ENCODE peak calls at places on chromosomes 12 and 14, in nine cellular contexts. C is NCI-H2081; E is HEK293T; G is MM.1S; X is epithelial cell of esophagus; S is EL; H is AG04450; I is CD8-positive, alpha-beta memory T cell; Y is GM13976. Z is an unnamed sample.

GRCh38 chr14:76203086-76204001 is 51.6 kb downstream of the GPATCH2L start:
- DNase-seq in G (no peak), S (peak), C (no peak), I (no peak), X (peak), E (no peak), H (peak), Y (peak), Z (no peak)

GRCh38 chr14:78143489-78144145 is 26.6 kb upstream of the NRXN3 start:
- DNase-seq in S (peak), E (no peak), I (no peak), H (no peak), C (no peak), G (no peak), Y (no peak), X (peak), Z (no peak)

GRCh38 chr12:62522984-62523383 is 56.4 kb downstream of the MON2 start:
- DNase-seq in X (peak), H (no peak), S (peak), C (no peak), G (no peak), E (no peak), Y (peak), I (no peak), Z (no peak)

GRCh38 chr12:1977109-1977508 is 27.1 kb downstream of the DCP1B start:
- DNase-seq in G (no peak), Y (no peak), X (no peak), E (no peak), I (no peak), H (no peak), C (no peak), S (no peak), Z (no peak)

GRCh38 chr14:105253329-105253682 is 5.0 kb downstream of the BTBD6 start:
- DNase-seq in E (no peak), X (no peak), I (no peak), H (no peak), G (no peak), S (no peak), Y (no peak), C (no peak), Z (no peak)

GRCh38 chr12:13375583-13376413 is 179.3 kb downstream of the EMP1 start:
- DNase-seq in H (no peak), S (no peak), C (no peak), Y (no peak), X (no peak), G (no peak), E (no peak), I (no peak), Z (no peak)

GRCh38 chr14:92970233-92970625 is 47.3 kb downstream of the CHGA start:
- DNase-seq in E (no peak), C (no peak), Y (no peak), S (no peak), H (no peak), X (no peak), G (no peak), I (no peak), Z (no peak)

GRCh38 chr14:69535230-69535848 is 39.3 kb downstream of the CCDC177 start:
- DNase-seq in I (no peak), E (peak), H (peak), S (peak), G (no peak), X (peak), Y (no peak), C (peak), Z (no peak)

GRCh38 chr14:90534091-90534837 is 137.4 kb downstream of the CALM1 start:
- DNase-seq in H (no peak), C (no peak), X (no peak), G (no peak), S (peak), I (no peak), E (no peak), Y (no peak), Z (peak)

GRCh38 chr14:94680498-94681288 is 68.5 kb downstream of the SERPINA3 start:
- DNase-seq in G (no peak), I (no peak), H (no peak), Y (no peak), E (no peak), S (no peak), C (no peak), X (no peak), Z (no peak)

GRCh38 chr12:23938422-23938821 is 11.0 kb downstream of the SOX5 start:
- DNase-seq in G (no peak), C (no peak), S (no peak), Y (no peak), I (no peak), H (no peak), E (no peak), X (no peak), Z (no peak)

GRCh38 chr12:4809449-4810218 is 89.4 kb downstream of the GALNT8 start:
- DNase-seq in C (no peak), S (no peak), Y (peak), G (no peak), E (peak), H (no peak), I (no peak), X (no peak), Z (no peak)

GRCh38 chr14:68949236-68949965 is 29.7 kb downstream of the ACTN1 start:
- DNase-seq in X (peak), I (no peak), G (no peak), Y (no peak), C (no peak), H (no peak), S (no peak), E (no peak), Z (no peak)

GRCh38 chr12:95582230-95583058 is 31.2 kb upstream of the USP44 start:
- DNase-seq in G (no peak), H (no peak), C (peak), S (peak), X (peak), E (peak), Y (no peak), I (no peak), Z (no peak)

GRCh38 chr14:67837011-67837624 is 17.5 kb downstream of the RAD51B start:
- DNase-seq in S (peak), X (peak), H (peak), E (peak), Y (no peak), C (peak), I (peak), G (peak), Z (peak)

GRCh38 chr12:47033797-47034555 is 45.4 kb upstream of the PCED1B start:
- DNase-seq in G (no peak), I (no peak), X (peak), C (no peak), H (no peak), E (no peak), S (no peak), Y (no peak), Z (no peak)

GRCh38 chr12:113087193-113087592 is 30.7 kb downstream of the DTX1 start:
- DNase-seq in Y (no peak), C (no peak), S (no peak), G (no peak), H (no peak), X (no peak), E (no peak), I (no peak), Z (no peak)

GRCh38 chr12:105278043-105278697 is 42.2 kb upstream of the APPL2 start:
- DNase-seq in E (peak), C (no peak), G (no peak), H (no peak), S (peak), Y (no peak), I (no peak), X (no peak), Z (no peak)

GRCh38 chr12:121590476-121591143 is 9.8 kb upstream of the KDM2B start:
- DNase-seq in E (no peak), H (no peak), C (no peak), S (peak), I (peak), Y (peak), X (peak), G (peak), Z (no peak)

GRCh38 chr12:74541074-74541473 is 3.4 kb downstream of the ATXN7L3B start:
- DNase-seq in X (no peak), H (no peak), G (no peak), C (no peak), S (no peak), E (no peak), I (no peak), Y (no peak), Z (no peak)

GRCh38 chr12:131621701-131622421 is 89.0 kb upstream of the SFSWAP start:
- DNase-seq in E (no peak), C (no peak), I (no peak), H (no peak), X (peak), S (no peak), G (no peak), Y (no peak), Z (no peak)

GRCh38 chr12:96063046-96063445 is 27.7 kb upstream of the LTA4H start:
- DNase-seq in G (peak), X (peak), Y (no peak), I (peak), S (peak), H (no peak), E (no peak), C (peak), Z (no peak)

GRCh38 chr12:55060470-55060869 is 40.7 kb downstream of the NEUROD4 start:
- DNase-seq in I (no peak), X (peak), E (no peak), G (peak), C (no peak), S (peak), H (no peak), Y (peak), Z (no peak)

GRCh38 chr14:74400328-74400727 is 25.7 kb downstream of the SYNDIG1L start:
- DNase-seq in E (no peak), G (no peak), H (no peak), S (peak), I (no peak), C (no peak), Y (no peak), X (no peak), Z (no peak)

GRCh38 chr14:57918791-57919190 is 52.9 kb upstream of the SLC35F4 start:
- DNase-seq in S (no peak), C (no peak), E (no peak), H (no peak), Y (no peak), G (no peak), X (no peak), I (no peak), Z (no peak)

GRCh38 chr14:96754845-96755184 is 42.4 kb upstream of the VRK1 start:
- DNase-seq in X (no peak), I (no peak), E (no peak), C (peak), Y (no peak), G (no peak), H (no peak), S (no peak), Z (no peak)

GRCh38 chr12:70267550-70267949 is 24.3 kb downstream of the CNOT2 start:
- DNase-seq in G (no peak), H (peak), C (peak), I (no peak), Y (no peak), E (no peak), S (peak), X (peak), Z (no peak)

GRCh38 chr12:89655851-89656250 is 52.8 kb downstream of the ATP2B1 start:
- DNase-seq in Y (no peak), S (no peak), I (no peak), G (no peak), C (no peak), H (no peak), X (no peak), E (no peak), Z (no peak)

GRCh38 chr12:6084261-6084968 is 40.1 kb downstream of the VWF start:
- DNase-seq in H (no peak), Y (no peak), I (no peak), E (no peak), G (no peak), S (peak), C (no peak), X (peak), Z (no peak)

GRCh38 chr14:24272442-24272841 is 1.0 kb upstream of the RABGGTA start:
- DNase-seq in S (no peak), C (no peak), Y (no peak), E (no peak), G (no peak), X (no peak), H (no peak), I (no peak), Z (no peak)

GRCh38 chr12:80708535-80709328 is 1.3 kb downstream of the MYF6 start:
- DNase-seq in X (no peak), G (no peak), I (no peak), H (no peak), C (no peak), E (no peak), S (no peak), Y (no peak), Z (no peak)

GRCh38 chr12:128792881-128793280 is 30.9 kb downstream of the SLC15A4 start:
- DNase-seq in G (no peak), C (no peak), X (no peak), Y (no peak), H (no peak), S (no peak), E (no peak), I (no peak), Z (no peak)

GRCh38 chr14:88023658-88024187 is 18.8 kb downstream of the GPR65 start:
- DNase-seq in S (no peak), I (no peak), H (no peak), G (no peak), C (no peak), X (no peak), Y (peak), E (no peak), Z (no peak)

GRCh38 chr14:74964787-74965769 is 9.7 kb upstream of the PGF start:
- DNase-seq in C (no peak), E (no peak), S (peak), I (no peak), G (no peak), Y (no peak), H (no peak), X (peak), Z (no peak)

GRCh38 chr14:74491952-74492351 is 1.2 kb downstream of the NPC2 start:
- DNase-seq in H (no peak), C (no peak), I (no peak), Y (no peak), E (no peak), G (peak), S (peak), X (peak), Z (no peak)

GRCh38 chr12:14960548-14961465 is 594 bp downstream of the ARHGDIB start:
- DNase-seq in X (peak), E (no peak), H (no peak), Y (no peak), G (peak), I (peak), S (peak), C (no peak), Z (no peak)

Z was measured in HS-27A.